ENCODE peak calls at places on chromosomes 7 and 10, in four cellular contexts. W is OCI-LY7, U is heart left ventricle, L is kidney. S is an unnamed sample.

GRCh38 chr7:131219277-131220041 is 108.2 kb upstream of the MKLN1 start:
- DNase-seq in U (peak; percentile 62), L (no peak), W (peak; percentile 61), S (no peak)

GRCh38 chr7:20185988-20186387 is 31.2 kb downstream of the MACC1 start:
- DNase-seq in W (no peak), U (no peak), L (no peak), S (no peak)

GRCh38 chr7:130970196-130970595 is 236.2 kb upstream of the KLF14 start:
- DNase-seq in W (no peak), L (no peak), U (no peak), S (no peak)

GRCh38 chr10:82266438-82266837 is 391.4 kb downstream of the NRG3 start:
- DNase-seq in L (no peak), W (no peak), U (no peak), S (no peak)

GRCh38 chr7:104894998-104895850 is 118.8 kb upstream of the KMT2E start:
- DNase-seq in W (no peak), L (no peak), U (no peak), S (no peak)

GRCh38 chr10:113266152-113266551 is 286.7 kb upstream of the HABP2 start:
- DNase-seq in W (no peak), U (no peak), L (no peak), S (no peak)

GRCh38 chr10:131249238-131249956 is 62.1 kb downstream of the TCERG1L start:
- DNase-seq in W (no peak), L (no peak), U (no peak), S (no peak)

GRCh38 chr10:91211675-91212074 is 8.8 kb upstream of the PCGF5 start:
- DNase-seq in U (no peak), L (no peak), W (no peak), S (no peak)

GRCh38 chr7:94710256-94710655 is 54.3 kb upstream of the SGCE start:
- DNase-seq in L (no peak), U (no peak), W (no peak), S (no peak)

GRCh38 chr10:30029164-30029889 is 30.1 kb downstream of the JCAD start:
- DNase-seq in W (no peak), U (no peak), L (no peak), S (no peak)

GRCh38 chr7:157603005-157603404 is 266.2 kb downstream of the DNAJB6 start:
- DNase-seq in W (no peak), L (no peak), U (no peak), S (no peak)

GRCh38 chr7:100745184-100745583 is 11.8 kb downstream of the ZAN start:
- DNase-seq in U (peak; percentile 50), W (no peak), L (no peak), S (peak; percentile 46)

GRCh38 chr7:149014309-149014708 is 14.0 kb downstream of the PDIA4 start:
- DNase-seq in W (no peak), L (no peak), U (no peak), S (no peak)
- H3K4me3 ChIP-seq in W (no peak overlapping the region), L (no peak overlapping the region), U (no peak overlapping the region), S (no peak overlapping the region)

GRCh38 chr10:3260066-3260834 is 87.7 kb upstream of the PITRM1 start:
- DNase-seq in U (no peak), L (no peak), W (no peak), S (no peak)
- TF ChIP-seq CTCF in U (no peak), L (no peak), W (no peak), S (no peak)

GRCh38 chr7:61111-61510 is 131.3 kb upstream of the FAM20C start:
- DNase-seq in W (no peak), U (peak; percentile 15), L (peak; percentile 46), S (no peak)

GRCh38 chr7:60706-61105 is 131.7 kb upstream of the FAM20C start:
- DNase-seq in W (no peak), U (peak; percentile 13), L (peak; percentile 38), S (no peak)

GRCh38 chr7:63117-63480 is 129.3 kb upstream of the FAM20C start:
- DNase-seq in L (peak; percentile 57), W (no peak), U (peak; percentile 17), S (no peak)

GRCh38 chr7:62361-63116 is 129.8 kb upstream of the FAM20C start:
- DNase-seq in W (no peak), U (peak; percentile 15), L (peak; percentile 57), S (no peak)

DNA sequence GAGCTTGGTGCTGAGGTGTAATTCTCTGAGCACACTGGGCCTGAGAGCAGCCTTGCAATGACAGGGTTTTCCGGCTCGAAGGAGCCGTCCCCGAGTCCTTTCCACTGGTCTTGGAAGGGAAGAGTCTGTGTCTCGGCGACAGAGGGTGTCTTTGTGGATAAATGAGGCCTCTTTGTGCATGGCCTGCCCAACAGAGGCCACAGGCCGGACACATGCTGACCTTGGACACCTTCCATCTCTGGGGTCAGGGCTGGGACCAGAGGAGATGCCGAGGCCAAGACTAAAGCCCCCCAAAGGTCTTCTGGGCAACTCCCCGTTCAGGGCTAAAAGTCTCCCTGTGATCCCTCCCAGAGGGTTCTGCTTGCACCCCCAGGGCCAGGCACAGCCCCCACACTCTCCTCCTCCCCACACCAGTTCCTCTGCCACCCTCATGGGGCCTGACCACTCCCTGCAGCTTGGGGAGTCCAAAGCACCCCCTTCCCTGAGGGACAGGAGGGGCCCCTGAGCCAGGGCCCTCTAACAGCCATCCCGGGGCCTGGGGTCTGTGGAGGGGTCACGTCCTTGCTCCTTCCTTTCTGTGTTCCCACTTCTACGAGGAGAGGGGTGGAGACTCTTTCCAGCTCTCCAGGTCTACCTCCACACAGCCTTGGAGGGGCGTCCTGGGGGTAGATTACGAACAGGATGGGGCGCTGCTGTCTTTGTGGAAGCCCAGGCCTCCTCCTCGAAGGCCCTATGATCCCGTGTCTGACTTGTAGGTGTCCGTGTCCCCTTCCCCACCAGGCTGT is 130.6 kb upstream of the FAM20C start:
- DNase-seq in W (no peak), L (peak; percentile 35), U (peak; percentile 12), S (no peak)
- H3K4me1 ChIP-seq in W (no peaks in the 10 kb centered on the region), L (no peaks in the 10 kb centered on the region), U (peaks cover 9% of the 10 kb centered on the region), S (no peaks in the 10 kb centered on the region)

DNA sequence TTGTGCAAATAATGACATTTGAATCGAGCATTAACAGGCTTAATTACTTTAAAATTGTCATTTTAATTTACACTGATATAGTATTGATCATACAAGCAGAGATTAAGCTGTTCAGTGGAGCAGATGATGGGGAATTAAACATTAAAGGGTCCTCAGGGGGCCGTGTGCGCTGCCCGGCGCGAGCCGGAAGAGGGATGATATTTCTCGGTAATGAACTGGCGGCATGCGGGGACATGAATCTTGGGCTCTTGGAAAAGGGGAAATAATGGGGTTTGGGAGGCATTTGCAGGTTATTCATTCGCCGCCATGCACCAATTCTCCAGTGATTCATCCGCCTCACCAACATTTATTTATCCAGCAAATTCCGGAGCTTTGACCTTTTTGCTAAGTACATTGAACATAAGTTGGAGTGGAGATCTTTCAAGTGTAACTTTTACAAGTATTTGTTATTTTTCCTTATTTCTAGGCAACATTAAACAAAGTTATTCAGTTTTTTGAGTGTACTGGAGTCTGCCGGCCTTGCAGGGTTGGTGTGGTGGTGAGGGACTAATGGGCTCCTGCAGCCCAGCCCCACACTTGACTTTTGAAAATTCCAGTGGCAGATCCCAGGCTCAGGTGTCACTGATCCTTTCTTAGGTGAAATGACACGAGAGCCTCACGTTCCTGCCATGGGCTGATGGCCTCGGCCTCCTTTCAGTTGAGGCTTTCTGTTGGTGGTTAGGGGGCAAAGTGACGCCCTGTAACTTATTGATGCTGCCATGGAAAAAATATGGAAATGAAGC is 118.1 kb downstream of the NKX6-2 start:
- DNase-seq in W (no peak), U (no peak), L (no peak), S (no peak)
- H3K4me3 ChIP-seq in W (no peak overlapping the region), U (no peak overlapping the region), L (no peak overlapping the region), S (peak overlapping the region; percentile 36)

GRCh38 chr10:46787321-46787615 is 124.0 kb upstream of the PTPN20 start:
- DNase-seq in W (peak; percentile 19), U (no peak), L (peak; percentile 34), S (no peak)
- TF ChIP-seq CTCF in W (no peak), U (no peak), L (no peak), S (no peak)

DNA sequence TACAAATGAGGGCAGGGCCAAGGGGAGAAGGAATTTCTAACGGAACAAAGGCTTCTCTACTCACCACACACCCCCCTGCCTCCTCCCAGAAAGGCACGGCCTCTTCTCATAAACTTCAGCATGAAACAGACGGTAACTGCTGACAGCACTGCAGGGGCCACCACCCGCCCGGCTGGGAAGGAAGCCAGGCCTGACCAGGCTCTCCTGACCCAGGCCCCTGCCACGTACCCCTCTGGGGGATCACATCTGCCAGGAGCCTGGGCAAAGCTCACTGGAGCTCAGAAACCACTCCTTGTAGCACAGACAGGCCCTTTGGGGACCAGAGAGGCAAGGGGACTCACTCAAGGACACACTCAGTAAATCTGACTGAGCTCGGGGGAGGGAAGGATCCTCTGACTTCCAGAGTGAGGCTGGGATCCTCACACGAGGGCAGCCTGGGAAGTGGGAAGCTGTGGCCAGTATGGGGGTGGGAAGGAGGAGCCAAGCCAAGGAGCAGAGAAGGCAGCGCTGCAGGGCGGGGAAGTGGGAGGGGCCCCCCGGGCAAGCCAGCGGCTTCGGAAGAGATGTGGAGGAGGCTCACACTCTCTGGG is 46.1 kb downstream of the ZCCHC24 start:
- DNase-seq in W (no peak), L (peak; percentile 96), U (peak; percentile 91), S (peak; percentile 58)
- H3K4me1 ChIP-seq in W (no peaks in the 10 kb centered on the region), L (peaks cover 15% of the 10 kb centered on the region), U (peaks cover 82% of the 10 kb centered on the region), S (peaks cover 15% of the 10 kb centered on the region)

DNA sequence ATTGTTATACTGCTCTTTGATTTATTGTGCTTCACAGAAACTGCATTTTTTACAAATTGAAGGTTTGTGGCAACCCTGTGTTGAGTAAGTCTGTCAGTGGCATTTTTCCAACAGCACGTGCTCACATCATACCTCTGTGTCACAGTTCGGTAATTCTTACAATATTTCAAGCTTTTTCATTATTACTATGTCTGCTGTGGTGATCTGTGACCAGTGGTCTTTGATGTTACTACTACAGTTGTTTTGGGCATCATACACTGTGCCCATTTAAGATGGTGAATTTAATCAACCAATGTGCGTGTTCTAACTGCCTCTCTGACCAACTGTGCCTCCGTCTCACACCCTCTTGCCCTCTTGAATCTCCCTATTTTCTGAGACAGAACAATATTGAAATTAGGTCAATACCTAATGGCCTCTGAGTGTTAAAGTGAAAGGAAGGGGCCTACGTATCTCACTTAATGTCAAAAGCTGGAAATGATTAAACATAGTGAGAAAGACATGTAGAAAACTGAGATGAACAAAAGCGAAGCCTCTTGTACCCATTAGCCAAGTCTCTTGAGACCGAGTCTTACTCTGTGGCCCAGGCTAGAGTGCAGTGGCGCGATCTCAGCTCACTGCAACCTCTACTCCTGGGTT is 20.2 kb upstream of the ASL start:
- DNase-seq in U (no peak), W (no peak), L (no peak), S (no peak)
- H3K4me3 ChIP-seq in U (no peak overlapping the region), W (no peak overlapping the region), L (no peak overlapping the region), S (no peak overlapping the region)

GRCh38 chr7:23545493-23545892 is 13.7 kb upstream of the TRA2A start:
- DNase-seq in U (no peak), W (no peak), L (no peak), S (no peak)

GRCh38 chr7:23547662-23548061 is 15.9 kb upstream of the TRA2A start:
- DNase-seq in L (no peak), U (no peak), W (no peak), S (no peak)

GRCh38 chr7:23546897-23547572 is 15.3 kb upstream of the TRA2A start:
- DNase-seq in U (peak; percentile 63), L (no peak), W (peak; percentile 89), S (peak; percentile 70)

GRCh38 chr7:23542752-23543151 is 11.0 kb upstream of the TRA2A start:
- DNase-seq in U (no peak), W (no peak), L (no peak), S (no peak)

GRCh38 chr7:23544913-23545354 is 13.2 kb upstream of the TRA2A start:
- DNase-seq in W (peak; percentile 63), L (no peak), U (no peak), S (peak; percentile 48)
- TF ChIP-seq CTCF in W (no peak), L (peak; percentile 44), U (no peak), S (peak; percentile 83)

S was measured in BE2C.